ENCODE peak calls at places on chromosome 1, in eight cellular contexts. A is RPMI8226, B is NCI-H226, L is pancreas, Y is PC-3, U is hepatic stellate cell, Z is left colon, G is HCEC 1CT. N is an unnamed sample.

GRCh38 chr1:32464191-32464715 is 619 bp upstream of the ZBTB8B start:
- DNase-seq in A (no peak), G (no peak), Y (no peak), U (no peak), B (no peak), Z (no peak), L (no peak), N (no peak)

GRCh38 chr1:16149146-16149545 is 6.7 kb downstream of the EPHA2 start:
- DNase-seq in U (no peak), Y (no peak), Z (no peak), B (no peak), L (no peak), A (no peak), G (no peak), N (no peak)

GRCh38 chr1:231272880-231273279 is 31.9 kb downstream of the GNPAT start:
- DNase-seq in Z (no peak), L (no peak), B (no peak), U (no peak), Y (no peak), A (no peak), G (no peak), N (no peak)

GRCh38 chr1:16618719-16619118 is 5.4 kb upstream of the NBPF1 start:
- DNase-seq in A (no peak), L (peak), B (no peak), U (no peak), Z (no peak), Y (no peak), G (no peak), N (no peak)

GRCh38 chr1:5494518-5494917 is 497.7 kb downstream of the NPHP4 start:
- DNase-seq in B (no peak), U (no peak), A (no peak), L (no peak), Z (no peak), Y (no peak), G (no peak), N (no peak)

GRCh38 chr1:116751626-116752025 is 2.6 kb upstream of the CD2 start:
- DNase-seq in Y (no peak), U (no peak), Z (no peak), A (no peak), B (no peak), L (no peak), G (no peak), N (no peak)

GRCh38 chr1:112956503-112957132 is 622 bp upstream of the SLC16A1 start:
- DNase-seq in L (no peak), A (peak), B (no peak), Y (no peak), U (no peak), G (no peak), Z (peak), N (no peak)

GRCh38 chr1:63640633-63641567 is 47.7 kb downstream of the PGM1 start:
- DNase-seq in G (no peak), U (no peak), A (no peak), L (no peak), Z (peak), B (no peak), Y (no peak), N (no peak)